ENCODE peak calls at places on chromosome 12, in eight cellular contexts. R is thoracic aorta, H is left lung, G is brain microvascular endothelial cell, W is MM.1S, P is fibroblast of mammary gland, L is astrocyte of the spinal cord, M is left ventricle myocardium inferior. Z is an unnamed sample.
A peak's percentile ranks its signal among the peaks of the same experiment; 100 is the strongest.

GRCh38 chr12:124928095-124928911 is 13.9 kb upstream of the UBC start:
- DNase-seq in R (no peak), H (peak; percentile 95), G (peak; percentile 76), W (no peak), P (peak; percentile 95), L (peak; percentile 95), M (peak; percentile 75), Z (peak; percentile 100)

GRCh38 chr12:104522985-104523719 is 66.4 kb downstream of the CHST11 start:
- DNase-seq in R (no peak), H (no peak), G (no peak), W (peak; percentile 34), P (no peak), L (no peak), M (no peak), Z (no peak)

GRCh38 chr12:118418385-118419057 is 42.2 kb downstream of the SUDS3 start:
- DNase-seq in R (no peak), H (no peak), G (no peak), W (no peak), P (peak; percentile 61), L (peak; percentile 15), M (no peak), Z (peak; percentile 69)

GRCh38 chr12:53200107-53200457 is 7.0 kb downstream of the ITGB7 start:
- DNase-seq in R (no peak), H (no peak), G (no peak), W (no peak), P (no peak), L (no peak), M (no peak), Z (no peak)

GRCh38 chr12:62865860-62866407 is 69.0 kb downstream of the PPM1H start:
- DNase-seq in R (no peak), H (no peak), G (peak; percentile 34), W (no peak), P (no peak), L (peak; percentile 84), M (no peak), Z (no peak)

GRCh38 chr12:131380220-131380957 is 330.5 kb upstream of the SFSWAP start:
- DNase-seq in R (no peak), H (no peak), G (no peak), W (no peak), P (no peak), L (no peak), M (no peak), Z (no peak)

GRCh38 chr12:40915172-40915571 is 222.9 kb downstream of the CNTN1 start:
- DNase-seq in R (no peak), H (no peak), G (no peak), W (no peak), P (no peak), L (no peak), M (no peak), Z (no peak)

GRCh38 chr12:1918081-1918874 is at the start of gene CACNA2D4:
- DNase-seq in R (no peak), H (peak; percentile 81), G (no peak), W (no peak), P (no peak), L (no peak), M (no peak), Z (no peak)

GRCh38 chr12:48237048-48237630 is 34.0 kb upstream of the OR10AD1 start:
- DNase-seq in R (no peak), H (no peak), G (no peak), W (no peak), P (no peak), L (no peak), M (no peak), Z (no peak)

GRCh38 chr12:63915105-63915830 is 70.8 kb downstream of the SRGAP1 start:
- DNase-seq in R (no peak), H (no peak), G (peak; percentile 84), W (no peak), P (peak; percentile 78), L (peak; percentile 72), M (no peak), Z (peak; percentile 55)

GRCh38 chr12:63917864-63918742 is 73.6 kb downstream of the SRGAP1 start:
- DNase-seq in R (no peak), H (no peak), G (peak; percentile 93), W (no peak), P (peak; percentile 99), L (peak; percentile 92), M (no peak), Z (peak; percentile 97)

GRCh38 chr12:63918788-63919300 is 74.3 kb downstream of the SRGAP1 start:
- DNase-seq in R (no peak), H (no peak), G (peak; percentile 82), W (no peak), P (peak; percentile 95), L (peak; percentile 91), M (no peak), Z (peak; percentile 90)

GRCh38 chr12:63916561-63917476 is 72.3 kb downstream of the SRGAP1 start:
- DNase-seq in R (no peak), H (no peak), G (peak; percentile 41), W (no peak), P (peak; percentile 61), L (peak; percentile 58), M (no peak), Z (peak; percentile 43)

GRCh38 chr12:63917477-63917862 is 73.0 kb downstream of the SRGAP1 start:
- DNase-seq in R (no peak), H (no peak), G (no peak), W (no peak), P (no peak), L (no peak), M (no peak), Z (no peak)
- H3K4me3 ChIP-seq in R (no peak overlapping the region), H (no peak overlapping the region), G (no peak overlapping the region), W (no peak overlapping the region), P (no peak overlapping the region), L (no peak overlapping the region), M (no peak overlapping the region), Z (no peak overlapping the region)

GRCh38 chr12:4282103-4282891 is 8.7 kb downstream of the CCND2 start:
- DNase-seq in R (no peak), H (no peak), G (no peak), W (no peak), P (no peak), L (no peak), M (no peak), Z (no peak)

GRCh38 chr12:4281173-4281654 is 7.7 kb downstream of the CCND2 start:
- DNase-seq in R (no peak), H (no peak), G (no peak), W (no peak), P (peak; percentile 77), L (no peak), M (no peak), Z (no peak)

GRCh38 chr12:4283512-4284255 is 10.1 kb downstream of the CCND2 start:
- DNase-seq in R (no peak), H (no peak), G (no peak), W (no peak), P (no peak), L (no peak), M (no peak), Z (no peak)

GRCh38 chr12:4284306-4284705 is 10.7 kb downstream of the CCND2 start:
- DNase-seq in R (no peak), H (no peak), G (no peak), W (no peak), P (no peak), L (no peak), M (no peak), Z (no peak)

DNA sequence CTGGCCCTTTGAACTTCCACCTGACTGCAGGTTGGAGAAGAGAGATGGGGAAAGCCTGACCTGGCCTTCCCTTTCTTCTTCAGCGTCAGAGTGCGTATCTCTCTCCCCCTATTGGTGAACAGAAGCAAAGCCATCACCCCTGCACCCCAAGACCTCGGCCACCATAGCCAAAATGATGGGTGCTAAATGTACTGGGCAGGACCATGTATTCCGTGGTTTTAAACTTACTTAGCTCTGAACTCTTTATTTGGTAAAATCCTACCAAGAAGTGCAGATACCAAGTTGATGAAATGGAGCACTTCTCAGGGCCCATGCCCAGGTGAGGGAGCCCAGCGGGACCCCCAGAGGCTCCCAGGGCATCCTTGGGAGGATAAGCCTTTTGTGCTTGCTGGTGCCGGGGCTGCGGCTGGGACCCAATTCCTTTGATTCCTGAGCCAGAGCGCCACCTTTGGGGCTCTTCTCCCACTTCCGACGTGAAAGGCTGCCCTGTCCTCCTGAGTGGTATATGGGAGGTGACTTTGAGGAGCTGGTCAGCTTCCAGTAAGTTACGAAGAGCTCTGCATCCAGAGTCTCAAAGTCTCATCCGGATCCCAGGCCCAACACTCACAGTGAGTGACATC is 9.4 kb downstream of the CCND2 start:
- DNase-seq in R (no peak), H (no peak), G (no peak), W (no peak), P (no peak), L (no peak), M (no peak), Z (no peak)
- TF ChIP-seq CTCF in R (no peak), H (no peak), G (peak; percentile 1), W (peak; percentile 32), P (no peak), L (no peak), M (no peak), Z (no peak)

GRCh38 chr12:43550831-43551270 is 1.2 kb downstream of the ADAMTS20 start:
- DNase-seq in R (no peak), H (no peak), G (no peak), W (no peak), P (no peak), L (no peak), M (no peak), Z (no peak)

GRCh38 chr12:43551271-43551970 is 582 bp downstream of the ADAMTS20 start:
- DNase-seq in R (no peak), H (peak; percentile 76), G (no peak), W (no peak), P (no peak), L (no peak), M (no peak), Z (no peak)

GRCh38 chr12:43556057-43556456 is 4.1 kb upstream of the ADAMTS20 start:
- DNase-seq in R (no peak), H (no peak), G (no peak), W (no peak), P (no peak), L (no peak), M (no peak), Z (no peak)

DNA sequence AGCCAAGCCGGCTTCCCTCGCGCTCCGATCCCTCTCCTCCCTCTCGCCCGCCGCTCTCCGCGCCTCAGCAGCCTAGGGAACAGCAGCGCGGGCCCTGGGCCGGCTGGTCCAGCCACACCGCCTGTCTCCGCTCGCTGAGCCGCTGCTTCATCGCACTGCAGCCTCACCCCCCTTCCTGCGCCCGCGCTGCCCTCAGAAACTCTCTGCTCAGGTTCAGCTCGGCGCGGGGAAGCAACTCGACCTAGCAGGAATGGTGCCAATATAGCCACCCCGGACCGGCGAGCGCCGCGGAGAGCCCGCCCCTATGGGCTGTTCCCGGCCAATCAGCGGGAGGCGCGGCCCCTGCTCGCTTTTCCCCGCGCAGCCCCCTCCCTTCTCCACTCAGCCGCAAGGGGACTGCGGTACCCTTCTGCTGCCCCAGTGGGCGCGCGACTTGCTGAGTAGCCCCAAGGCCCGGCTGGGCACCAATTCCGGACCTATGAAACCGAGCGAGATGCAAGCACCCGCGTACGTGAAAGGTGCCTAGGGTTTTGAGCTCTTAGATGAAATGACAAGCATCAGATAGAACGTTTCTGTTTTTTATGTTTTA is at the start of gene ADAMTS20:
- DNase-seq in R (no peak), H (peak; percentile 57), G (no peak), W (no peak), P (no peak), L (peak; percentile 16), M (no peak), Z (peak; percentile 15)
- H3K4me3 ChIP-seq in R (no peak within 1 kb of the TSS), H (no peak within 1 kb of the TSS), G (peak within 1 kb of the TSS; percentile 54), W (no peak within 1 kb of the TSS), P (peak within 1 kb of the TSS; percentile 9), L (peak within 1 kb of the TSS; percentile 31), M (peak within 1 kb of the TSS; percentile 14), Z (no peak within 1 kb of the TSS)

DNA sequence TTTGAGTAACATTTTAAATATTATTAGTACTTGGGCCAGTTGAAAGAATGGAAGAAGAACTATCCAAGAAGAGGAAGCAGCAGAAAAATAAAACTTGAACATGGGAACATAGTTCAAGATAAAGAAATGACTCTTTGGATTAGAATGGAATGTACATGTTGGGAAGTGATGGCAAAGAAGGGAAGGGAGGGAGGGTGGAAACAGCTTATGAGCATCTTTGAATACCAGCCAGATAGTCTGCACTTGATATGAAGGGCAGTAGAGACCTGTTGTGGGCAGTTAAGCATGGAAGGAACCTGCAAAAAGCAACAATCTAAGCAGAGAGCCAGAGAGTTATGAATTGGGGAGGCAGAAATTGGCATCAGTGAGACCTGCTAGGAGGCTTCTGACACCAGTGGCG is 10.0 kb upstream of the IL22 start:
- DNase-seq in R (no peak), H (no peak), G (peak; percentile 61), W (no peak), P (no peak), L (no peak), M (no peak), Z (no peak)
- TF ChIP-seq CTCF in R (no peak), H (no peak), G (no peak), W (no peak), P (no peak), L (no peak), M (no peak), Z (no peak)

Z was measured in epithelial cell of esophagus.